ENCODE peak calls at places on chromosomes 5 and 9, in six cellular contexts. One of them, this sample, is unnamed. For H3K4me1 and H3K9me3, the result is how much of the 10 kb centered on the place peaks cover.

GRCh38 chr9:85185486-85186217 is 516.1 kb downstream of the NTRK2 start:
- DNase-seq in CD8-positive, alpha-beta T cell: no peak
- DNase-seq in colonic mucosa: no peak
- DNase-seq in stomach: no peak
- DNase-seq in sigmoid colon: no peak
- DNase-seq in K562: no peak
- DNase-seq in this sample: no peak

GRCh38 chr5:138869763-138870500 is 5.2 kb downstream of the LRRTM2 start:
- DNase-seq in sigmoid colon: no peak
- DNase-seq in colonic mucosa: no peak
- DNase-seq in stomach: no peak
- DNase-seq in CD8-positive, alpha-beta T cell: no peak
- DNase-seq in K562: no peak
- DNase-seq in this sample: no peak

GRCh38 chr5:56585973-56586740 is 229.2 kb upstream of the MAP3K1 start:
- DNase-seq in stomach: no peak
- DNase-seq in sigmoid colon: peak
- DNase-seq in K562: no peak
- DNase-seq in CD8-positive, alpha-beta T cell: no peak
- DNase-seq in colonic mucosa: no peak
- DNase-seq in this sample: no peak

GRCh38 chr9:134434896-134435506 is 108.7 kb downstream of the RXRA start:
- DNase-seq in K562: no peak
- DNase-seq in sigmoid colon: peak
- DNase-seq in CD8-positive, alpha-beta T cell: no peak
- DNase-seq in stomach: peak
- DNase-seq in colonic mucosa: peak
- DNase-seq in this sample: peak

GRCh38 chr5:10856646-10857332 is 95.8 kb upstream of the DAP start:
- DNase-seq in CD8-positive, alpha-beta T cell: no peak
- DNase-seq in colonic mucosa: no peak
- DNase-seq in stomach: peak
- DNase-seq in K562: peak
- DNase-seq in sigmoid colon: no peak
- DNase-seq in this sample: peak

GRCh38 chr9:131361202-131361833 is 32.6 kb upstream of the PRRC2B start:
- DNase-seq in sigmoid colon: no peak
- DNase-seq in K562: no peak
- DNase-seq in stomach: peak
- DNase-seq in colonic mucosa: peak
- DNase-seq in CD8-positive, alpha-beta T cell: peak
- DNase-seq in this sample: peak

GRCh38 chr5:173679909-173680626 is 63.6 kb upstream of the BOD1 start:
- DNase-seq in stomach: no peak
- DNase-seq in colonic mucosa: no peak
- DNase-seq in sigmoid colon: peak
- DNase-seq in CD8-positive, alpha-beta T cell: no peak
- DNase-seq in K562: no peak
- DNase-seq in this sample: no peak

GRCh38 chr9:104069288-104069687 is 24.8 kb upstream of the SMC2 start:
- DNase-seq in colonic mucosa: no peak
- DNase-seq in stomach: no peak
- DNase-seq in sigmoid colon: no peak
- DNase-seq in K562: no peak
- DNase-seq in CD8-positive, alpha-beta T cell: no peak
- DNase-seq in this sample: no peak

GRCh38 chr5:177457239-177458121 is 10.9 kb downstream of the PRR7 start:
- DNase-seq in stomach: peak
- DNase-seq in CD8-positive, alpha-beta T cell: no peak
- DNase-seq in K562: peak
- DNase-seq in sigmoid colon: peak
- DNase-seq in colonic mucosa: peak
- DNase-seq in this sample: no peak

GRCh38 chr5:10077721-10078551 is 171.8 kb downstream of the ATPSCKMT start:
- DNase-seq in sigmoid colon: no peak
- DNase-seq in stomach: no peak
- DNase-seq in K562: no peak
- DNase-seq in CD8-positive, alpha-beta T cell: no peak
- DNase-seq in colonic mucosa: no peak
- DNase-seq in this sample: no peak

GRCh38 chr5:53419247-53419646 is 61.2 kb upstream of the FST start:
- DNase-seq in colonic mucosa: no peak
- DNase-seq in stomach: no peak
- DNase-seq in sigmoid colon: no peak
- DNase-seq in CD8-positive, alpha-beta T cell: no peak
- DNase-seq in K562: no peak
- DNase-seq in this sample: no peak

GRCh38 chr5:152084476-152084875 is 159.8 kb upstream of the GLRA1 start:
- DNase-seq in sigmoid colon: no peak
- DNase-seq in stomach: no peak
- DNase-seq in K562: no peak
- DNase-seq in CD8-positive, alpha-beta T cell: no peak
- DNase-seq in colonic mucosa: no peak
- DNase-seq in this sample: no peak

GRCh38 chr9:131986576-131986975 is 93.1 kb downstream of the MED27 start:
- DNase-seq in K562: no peak
- DNase-seq in sigmoid colon: no peak
- DNase-seq in colonic mucosa: no peak
- DNase-seq in stomach: no peak
- DNase-seq in CD8-positive, alpha-beta T cell: no peak
- DNase-seq in this sample: no peak

GRCh38 chr5:119332978-119333401 is 22.8 kb upstream of the TNFAIP8 start:
- DNase-seq in CD8-positive, alpha-beta T cell: no peak
- DNase-seq in K562: no peak
- DNase-seq in sigmoid colon: no peak
- DNase-seq in colonic mucosa: no peak
- DNase-seq in stomach: no peak
- DNase-seq in this sample: no peak

GRCh38 chr9:69476797-69477196 is 151.8 kb downstream of the ENTREP1 start:
- DNase-seq in K562: no peak
- DNase-seq in stomach: no peak
- DNase-seq in colonic mucosa: no peak
- DNase-seq in sigmoid colon: no peak
- DNase-seq in CD8-positive, alpha-beta T cell: no peak
- DNase-seq in this sample: no peak

GRCh38 chr9:88387733-88388202 is 476 bp upstream of the SPIN1 start:
- DNase-seq in K562: no peak
- DNase-seq in CD8-positive, alpha-beta T cell: no peak
- DNase-seq in sigmoid colon: peak
- DNase-seq in colonic mucosa: peak
- DNase-seq in stomach: peak
- DNase-seq in this sample: peak

GRCh38 chr5:155767480-155767879 is 559.5 kb upstream of the SGCD start:
- DNase-seq in CD8-positive, alpha-beta T cell: no peak
- DNase-seq in stomach: no peak
- DNase-seq in colonic mucosa: no peak
- DNase-seq in K562: no peak
- DNase-seq in sigmoid colon: no peak
- DNase-seq in this sample: no peak
- H3K27ac ChIP-seq in CD8-positive, alpha-beta T cell: peak
- H3K27ac ChIP-seq in stomach: no peak
- H3K27ac ChIP-seq in colonic mucosa: no peak
- H3K27ac ChIP-seq in K562: no peak
- H3K27ac ChIP-seq in sigmoid colon: no peak
- H3K27ac ChIP-seq in this sample: no peak

GRCh38 chr9:124268248-124268647 is 10.5 kb downstream of the NEK6 start:
- DNase-seq in colonic mucosa: no peak
- DNase-seq in stomach: no peak
- DNase-seq in K562: no peak
- DNase-seq in sigmoid colon: no peak
- DNase-seq in CD8-positive, alpha-beta T cell: no peak
- DNase-seq in this sample: no peak
- H3K4me1 ChIP-seq in colonic mucosa: under half
- H3K4me1 ChIP-seq in stomach: half or more
- H3K4me1 ChIP-seq in K562: under half
- H3K4me1 ChIP-seq in sigmoid colon: half or more
- H3K4me1 ChIP-seq in CD8-positive, alpha-beta T cell: under half
- H3K4me1 ChIP-seq in this sample: half or more

DNA sequence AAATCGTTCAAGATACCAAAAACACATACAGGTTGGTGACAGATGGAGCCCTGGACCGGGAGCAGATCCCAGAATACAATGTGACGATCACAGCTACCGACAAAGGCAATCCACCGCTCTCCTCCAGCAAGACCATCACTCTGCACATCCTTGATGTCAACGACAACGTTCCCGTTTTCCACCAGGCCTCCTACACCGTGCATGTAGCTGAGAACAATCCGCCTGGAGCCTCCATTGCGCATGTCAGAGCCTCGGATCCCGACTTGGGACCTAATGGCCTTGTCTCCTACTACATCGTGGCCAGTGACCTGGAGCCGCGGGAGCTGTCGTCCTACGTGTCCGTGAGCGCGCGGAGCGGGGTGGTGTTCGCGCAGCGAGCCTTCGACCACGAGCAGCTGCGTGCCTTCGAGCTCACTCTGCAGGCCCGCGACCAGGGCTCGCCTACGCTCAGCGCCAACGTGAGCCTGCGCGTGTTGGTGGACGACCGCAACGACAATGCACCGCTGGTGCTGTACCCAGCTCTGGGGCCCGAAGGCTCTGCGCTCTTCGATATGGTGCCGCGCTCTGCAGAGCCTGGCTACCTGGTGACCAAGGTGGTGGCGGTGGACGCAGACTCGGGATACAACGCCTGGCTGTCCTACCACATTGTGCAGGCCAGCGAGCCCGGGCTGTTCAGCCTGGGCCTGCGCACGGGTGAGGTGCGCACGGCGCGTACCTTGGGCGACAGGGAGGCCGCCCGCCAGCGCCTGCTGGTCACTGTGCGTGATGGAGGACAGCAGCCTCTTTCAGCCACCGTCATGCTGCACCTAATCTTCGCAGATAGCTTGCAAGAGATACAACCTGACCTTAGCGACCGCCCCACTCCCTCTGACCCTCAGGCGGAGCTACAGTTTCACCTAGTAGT is 1.8 kb downstream of the PCDHGB3 start:
- DNase-seq in stomach: no peak
- DNase-seq in sigmoid colon: no peak
- DNase-seq in CD8-positive, alpha-beta T cell: no peak
- DNase-seq in K562: no peak
- DNase-seq in colonic mucosa: no peak
- DNase-seq in this sample: no peak
- H3K9me3 ChIP-seq in stomach: half or more
- H3K9me3 ChIP-seq in sigmoid colon: under half
- H3K9me3 ChIP-seq in CD8-positive, alpha-beta T cell: under half
- H3K9me3 ChIP-seq in K562: under half
- H3K9me3 ChIP-seq in colonic mucosa: under half
- H3K9me3 ChIP-seq in this sample: under half

DNA sequence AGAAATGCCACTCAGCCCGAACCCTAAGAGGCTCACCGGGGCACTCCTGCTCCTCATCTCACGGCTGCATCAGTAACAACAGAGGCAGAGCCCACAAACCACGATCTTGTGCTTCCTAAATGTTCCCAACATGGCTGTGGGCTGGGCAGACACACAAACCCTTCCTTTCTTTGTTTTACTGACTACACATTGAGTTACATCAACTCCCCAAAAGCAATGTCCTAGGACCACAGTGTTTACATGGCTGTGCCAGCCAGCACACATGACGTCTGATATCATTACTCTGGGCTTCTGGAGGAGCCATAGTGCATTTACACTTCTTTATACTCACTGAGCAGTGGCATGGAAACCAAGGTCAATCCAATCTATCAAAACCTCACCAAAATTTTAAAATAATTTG is 101.4 kb downstream of the LHFPL2 start:
- DNase-seq in colonic mucosa: no peak
- DNase-seq in CD8-positive, alpha-beta T cell: no peak
- DNase-seq in sigmoid colon: peak
- DNase-seq in K562: no peak
- DNase-seq in stomach: no peak
- DNase-seq in this sample: no peak
- H3K27ac ChIP-seq in colonic mucosa: peak
- H3K27ac ChIP-seq in CD8-positive, alpha-beta T cell: no peak
- H3K27ac ChIP-seq in sigmoid colon: peak
- H3K27ac ChIP-seq in K562: no peak
- H3K27ac ChIP-seq in stomach: peak
- H3K27ac ChIP-seq in this sample: no peak

GRCh38 chr5:124652892-124653441 is 93.5 kb downstream of the ZNF608 start:
- DNase-seq in colonic mucosa: no peak
- DNase-seq in CD8-positive, alpha-beta T cell: no peak
- DNase-seq in stomach: no peak
- DNase-seq in K562: no peak
- DNase-seq in sigmoid colon: no peak
- DNase-seq in this sample: no peak

GRCh38 chr5:124654418-124654817 is 92.0 kb downstream of the ZNF608 start:
- DNase-seq in CD8-positive, alpha-beta T cell: no peak
- DNase-seq in K562: peak
- DNase-seq in sigmoid colon: no peak
- DNase-seq in stomach: no peak
- DNase-seq in colonic mucosa: no peak
- DNase-seq in this sample: no peak

GRCh38 chr5:124655211-124655880 is 91.1 kb downstream of the ZNF608 start:
- DNase-seq in CD8-positive, alpha-beta T cell: no peak
- DNase-seq in sigmoid colon: no peak
- DNase-seq in K562: no peak
- DNase-seq in stomach: no peak
- DNase-seq in colonic mucosa: no peak
- DNase-seq in this sample: no peak

GRCh38 chr5:124658867-124659557 is 87.4 kb downstream of the ZNF608 start:
- DNase-seq in colonic mucosa: no peak
- DNase-seq in stomach: no peak
- DNase-seq in CD8-positive, alpha-beta T cell: no peak
- DNase-seq in sigmoid colon: no peak
- DNase-seq in K562: no peak
- DNase-seq in this sample: no peak

DNA sequence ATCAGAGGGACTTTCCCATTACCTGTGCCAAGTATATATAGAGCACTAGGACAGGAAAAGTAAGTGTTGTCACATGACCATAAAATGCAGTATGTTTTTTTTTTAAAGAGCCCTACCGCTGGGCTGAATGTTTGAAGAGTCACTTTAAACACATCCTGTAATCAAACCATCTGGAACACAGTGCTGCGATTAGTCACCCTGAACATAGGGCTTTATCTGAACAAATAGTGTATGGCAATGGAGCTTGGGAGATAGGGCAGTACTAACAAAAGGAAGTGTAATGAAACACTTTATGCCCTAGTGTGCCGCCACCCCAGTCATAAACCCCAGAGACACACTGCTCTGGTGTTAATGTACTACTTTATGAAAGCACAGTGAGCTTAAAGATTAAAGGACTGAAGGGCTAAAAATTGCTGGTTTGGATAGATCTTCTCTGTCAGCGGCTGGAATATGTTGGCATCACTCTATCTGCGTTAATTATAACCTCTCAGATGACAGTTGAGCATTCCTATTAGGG is 90.4 kb downstream of the ZNF608 start:
- DNase-seq in stomach: peak
- DNase-seq in CD8-positive, alpha-beta T cell: no peak
- DNase-seq in sigmoid colon: no peak
- DNase-seq in K562: peak
- DNase-seq in colonic mucosa: peak
- DNase-seq in this sample: peak
- H3K4me1 ChIP-seq in stomach: under half
- H3K4me1 ChIP-seq in CD8-positive, alpha-beta T cell: under half
- H3K4me1 ChIP-seq in sigmoid colon: half or more
- H3K4me1 ChIP-seq in K562: under half
- H3K4me1 ChIP-seq in colonic mucosa: under half
- H3K4me1 ChIP-seq in this sample: half or more

This sample was measured in pancreas.